ENCODE peak calls at places on chromosomes 6 and 20, in five cellular contexts. A, D, N, R and Y are unnamed samples.
A peak's percentile ranks its signal among the peaks of the same experiment; 100 is the strongest.

GRCh38 chr6:96194675-96195074 is 178.9 kb downstream of the FUT9 start:
- DNase-seq in A (no peak), D (no peak), N (no peak), R (no peak), Y (no peak)

GRCh38 chr20:41111578-41111951 is 25.8 kb upstream of the PLCG1 start:
- DNase-seq in A (no peak), D (no peak), N (no peak), R (no peak), Y (no peak)

GRCh38 chr6:72561629-72562028 is 60.2 kb upstream of the KCNQ5 start:
- DNase-seq in A (no peak), D (no peak), N (no peak), R (no peak), Y (no peak)

GRCh38 chr6:118618676-118619377 is 32.6 kb downstream of the CEP85L start:
- DNase-seq in A (no peak), D (peak; percentile 61), N (peak; percentile 76), R (peak; percentile 8), Y (peak; percentile 11)

GRCh38 chr20:63330940-63331339 is 30.2 kb downstream of the CHRNA4 start:
- DNase-seq in A (no peak), D (no peak), N (no peak), R (no peak), Y (no peak)

GRCh38 chr6:102355578-102355977 is 962.1 kb downstream of the GRIK2 start:
- DNase-seq in A (no peak), D (no peak), N (no peak), R (no peak), Y (no peak)

GRCh38 chr20:43863821-43864544 is 50.7 kb upstream of the TOX2 start:
- DNase-seq in A (no peak), D (no peak), N (no peak), R (no peak), Y (no peak)

GRCh38 chr6:72626126-72626525 is 4.3 kb downstream of the KCNQ5 start:
- DNase-seq in A (no peak), D (no peak), N (no peak), R (no peak), Y (no peak)

GRCh38 chr6:31776961-31777666 is at the start of gene VWA7:
- DNase-seq in A (peak; percentile 65), D (peak; percentile 68), N (no peak), R (peak; percentile 91), Y (peak; percentile 45)

GRCh38 chr6:18707714-18708439 is 320.7 kb downstream of the RNF144B start:
- DNase-seq in A (no peak), D (no peak), N (no peak), R (no peak), Y (no peak)

GRCh38 chr20:15107952-15108351 is 770.5 kb upstream of the FLRT3 start:
- DNase-seq in A (no peak), D (no peak), N (no peak), R (no peak), Y (no peak)

GRCh38 chr20:29689411-29690225 is 1567.8 kb upstream of the DEFB115 start:
- DNase-seq in A (no peak), D (peak; percentile 82), N (no peak), R (no peak), Y (no peak)

GRCh38 chr6:163229050-163229449 is 185.5 kb upstream of the QKI start:
- DNase-seq in A (no peak), D (no peak), N (no peak), R (no peak), Y (no peak)

DNA sequence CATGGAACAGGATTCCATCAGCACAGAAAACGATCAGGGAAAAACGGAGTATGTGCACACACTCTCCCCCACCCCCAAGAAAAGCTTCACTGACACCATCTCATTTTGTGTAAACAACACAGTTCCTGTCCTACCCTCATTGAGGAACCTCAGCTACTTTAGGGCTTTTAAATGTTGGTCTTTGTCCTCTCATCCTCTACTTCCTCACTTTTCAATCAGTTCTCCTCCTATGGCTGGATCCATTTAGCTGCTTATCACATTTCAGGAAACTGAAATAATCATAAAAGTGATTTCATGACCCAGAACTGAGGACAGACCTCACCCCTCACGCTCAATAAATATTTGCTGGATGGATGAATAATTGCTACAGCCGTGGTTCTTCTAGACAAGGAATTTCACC is 33.1 kb upstream of the PNRC1 start:
- DNase-seq in A (no peak), D (no peak), N (no peak), R (no peak), Y (no peak)
- H3K27me3 ChIP-seq in A (no peaks in the 10 kb centered on the region), D (no peaks in the 10 kb centered on the region), N (no peaks in the 10 kb centered on the region), R (no peaks in the 10 kb centered on the region), Y (no peaks in the 10 kb centered on the region)

GRCh38 chr6:150142304-150142656 is 564 bp upstream of the PPP1R14C start:
- DNase-seq in A (no peak), D (no peak), N (no peak), R (peak; percentile 92), Y (no peak)
- H3K27me3 ChIP-seq in A (peaks cover 54% of the 10 kb centered on the region), D (peaks cover 74% of the 10 kb centered on the region), N (peaks cover 77% of the 10 kb centered on the region), R (no peaks in the 10 kb centered on the region), Y (peaks cover 49% of the 10 kb centered on the region)

GRCh38 chr6:107543567-107543966 is 53.6 kb downstream of the SOBP start:
- DNase-seq in A (no peak), D (no peak), N (no peak), R (no peak), Y (peak; percentile 26)

GRCh38 chr6:107543088-107543487 is 53.2 kb downstream of the SOBP start:
- DNase-seq in A (no peak), D (no peak), N (no peak), R (no peak), Y (peak; percentile 50)

GRCh38 chr6:107547061-107547840 is 57.3 kb downstream of the SOBP start:
- DNase-seq in A (no peak), D (no peak), N (no peak), R (no peak), Y (no peak)

GRCh38 chr6:107542170-107542569 is 52.3 kb downstream of the SOBP start:
- DNase-seq in A (no peak), D (no peak), N (no peak), R (no peak), Y (no peak)

GRCh38 chr6:107545761-107546160 is 55.8 kb downstream of the SOBP start:
- DNase-seq in A (no peak), D (no peak), N (no peak), R (no peak), Y (no peak)
- H3K27me3 ChIP-seq in A (no peaks in the 10 kb centered on the region), D (no peaks in the 10 kb centered on the region), N (no peaks in the 10 kb centered on the region), R (no peaks in the 10 kb centered on the region), Y (no peaks in the 10 kb centered on the region)

GRCh38 chr20:46894971-46895905 is 595 bp downstream of the EYA2 start:
- DNase-seq in A (no peak), D (no peak), N (no peak), R (peak; percentile 25), Y (peak; percentile 73)

GRCh38 chr20:46895906-46896242 is 1.2 kb downstream of the EYA2 start:
- DNase-seq in A (no peak), D (no peak), N (no peak), R (no peak), Y (no peak)

GRCh38 chr20:46893877-46894578 is 615 bp upstream of the EYA2 start:
- DNase-seq in A (no peak), D (no peak), N (no peak), R (no peak), Y (no peak)

GRCh38 chr20:46893051-46893450 is 1.6 kb upstream of the EYA2 start:
- DNase-seq in A (no peak), D (no peak), N (no peak), R (no peak), Y (no peak)

DNA sequence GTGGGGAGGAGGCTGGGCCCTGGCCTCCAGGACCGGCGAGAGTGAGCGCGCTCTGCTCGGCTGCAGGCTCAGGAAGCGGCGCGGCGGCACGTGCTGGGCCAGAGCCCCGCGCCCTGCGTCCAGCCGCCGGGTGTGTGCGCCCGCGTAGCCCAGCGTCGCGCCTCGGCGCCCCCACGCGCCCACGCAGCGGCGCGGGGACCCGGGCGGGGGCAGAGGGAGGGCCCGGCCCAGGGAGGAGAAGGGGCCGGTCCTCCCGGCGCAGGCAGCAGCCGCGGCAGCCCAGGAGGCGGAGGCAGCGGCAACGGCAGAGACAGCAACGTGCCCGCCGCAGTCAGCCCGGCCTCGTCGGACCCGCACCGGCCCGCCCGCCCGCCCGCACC is at the start of gene EYA2:
- DNase-seq in A (no peak), D (no peak), N (no peak), R (no peak), Y (peak; percentile 81)
- H3K27me3 ChIP-seq in A (peaks cover 4% of the 10 kb centered on the region), D (peaks cover 65% of the 10 kb centered on the region), N (no peaks in the 10 kb centered on the region), R (peaks cover 26% of the 10 kb centered on the region), Y (no peaks in the 10 kb centered on the region)

GRCh38 chr6:150255840-150256239 is 113.0 kb upstream of the IYD start:
- DNase-seq in A (no peak), D (no peak), N (no peak), R (peak; percentile 96), Y (no peak)

GRCh38 chr6:150252714-150253444 is 110.0 kb downstream of the PPP1R14C start:
- DNase-seq in A (no peak), D (no peak), N (no peak), R (peak; percentile 84), Y (no peak)

GRCh38 chr6:150253489-150253888 is 110.6 kb downstream of the PPP1R14C start:
- DNase-seq in A (no peak), D (no peak), N (no peak), R (no peak), Y (no peak)

GRCh38 chr6:150256618-150257272 is 112.1 kb upstream of the IYD start:
- DNase-seq in A (no peak), D (no peak), N (no peak), R (peak; percentile 100), Y (no peak)

DNA sequence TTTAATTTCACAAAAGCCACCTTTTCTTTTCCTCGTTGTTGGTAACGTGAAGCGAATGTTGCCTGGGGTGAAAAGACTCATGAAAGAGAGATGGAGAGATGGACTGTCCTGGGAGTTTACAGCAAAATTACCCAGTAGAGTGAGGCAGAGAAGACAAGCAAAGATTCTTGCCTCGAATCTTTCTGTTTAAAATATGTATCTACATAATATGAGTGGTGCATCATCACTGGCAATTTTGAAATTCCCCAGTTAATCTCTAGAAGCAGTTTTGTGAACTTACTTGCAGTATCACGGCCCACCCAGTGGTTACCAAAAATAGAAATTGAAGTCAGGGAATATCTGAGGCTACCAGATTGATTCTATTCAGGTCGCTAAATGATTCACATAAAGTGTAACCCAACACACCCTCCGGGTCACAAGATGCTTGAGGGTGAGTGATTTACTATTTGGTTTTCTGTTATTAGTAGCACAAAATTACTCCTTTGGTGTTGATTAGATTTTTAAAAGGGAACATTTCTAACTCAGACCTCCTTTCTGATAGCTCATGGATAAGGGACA is 111.9 kb downstream of the PPP1R14C start:
- DNase-seq in A (no peak), D (no peak), N (no peak), R (peak; percentile 67), Y (no peak)
- H3K27me3 ChIP-seq in A (no peaks in the 10 kb centered on the region), D (peaks cover 5% of the 10 kb centered on the region), N (no peaks in the 10 kb centered on the region), R (no peaks in the 10 kb centered on the region), Y (peaks cover 12% of the 10 kb centered on the region)

DNA sequence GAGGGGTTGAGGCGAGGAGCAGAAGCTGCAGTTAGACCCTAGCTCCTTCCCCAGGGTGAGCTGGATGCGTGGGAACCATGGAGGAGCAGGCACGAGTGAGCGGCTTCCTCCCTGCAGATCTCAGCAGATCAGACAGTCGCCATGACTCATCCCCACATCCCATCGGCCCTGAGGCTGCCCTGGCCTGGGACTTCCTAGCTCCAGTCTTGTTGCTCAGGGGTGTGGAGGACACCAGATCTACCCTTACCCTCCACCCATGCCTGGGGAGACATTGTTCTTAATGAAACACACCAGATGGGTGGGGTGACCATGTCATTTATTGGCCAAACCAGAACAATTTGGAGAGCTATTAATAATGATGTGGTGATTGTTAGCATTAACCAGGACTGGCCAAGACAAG is 36.3 kb upstream of the TGM2 start:
- DNase-seq in A (no peak), D (peak; percentile 76), N (no peak), R (peak; percentile 94), Y (peak; percentile 45)
- H3K27me3 ChIP-seq in A (peaks cover 6% of the 10 kb centered on the region), D (no peaks in the 10 kb centered on the region), N (no peaks in the 10 kb centered on the region), R (no peaks in the 10 kb centered on the region), Y (peaks cover 8% of the 10 kb centered on the region)